ENCODE peak calls at places on chromosomes 11 and 22, in four cellular contexts. N, I, F and J are unnamed samples.

GRCh38 chr22:35219012-35219411 is 38.3 kb upstream of the HMGXB4 start:
- DNase-seq in I (no peak), N (no peak), F (peak; percentile 66), J (no peak)

GRCh38 chr11:43908683-43909082 is 28.1 kb downstream of the ALKBH3 start:
- DNase-seq in I (no peak), N (no peak), F (no peak), J (no peak)

GRCh38 chr22:22591348-22592299 is 32.6 kb upstream of the PRAME start:
- DNase-seq in N (no peak), I (no peak), F (no peak), J (no peak)

GRCh38 chr11:72648737-72649136 is 25.5 kb downstream of the PDE2A start:
- DNase-seq in F (no peak), N (no peak), I (no peak), J (no peak)

GRCh38 chr22:24155597-24156145 is 25.6 kb upstream of the SUSD2 start:
- DNase-seq in I (peak; percentile 73), N (peak; percentile 84), F (peak; percentile 77), J (no peak)

GRCh38 chr22:39244073-39244495 is 698 bp downstream of the PDGFB start:
- DNase-seq in N (no peak), F (peak; percentile 46), I (no peak), J (peak; percentile 53)

GRCh38 chr11:72716291-72716690 is 35.9 kb downstream of the ARAP1 start:
- DNase-seq in F (peak; percentile 24), I (no peak), N (no peak), J (no peak)

GRCh38 chr11:93123351-93123898 is 74.4 kb downstream of the SLC36A4 start:
- DNase-seq in I (no peak), N (peak; percentile 86), F (no peak), J (no peak)

GRCh38 chr11:46633291-46634217 is 16.2 kb downstream of the ATG13 start:
- DNase-seq in N (no peak), I (no peak), F (no peak), J (no peak)

GRCh38 chr11:125256471-125257010 is 92.0 kb downstream of the PKNOX2 start:
- DNase-seq in F (peak; percentile 27), I (no peak), N (no peak), J (no peak)

GRCh38 chr22:24240381-24240780 is 4.5 kb downstream of the GGT5 start:
- DNase-seq in I (no peak), N (no peak), F (no peak), J (no peak)

GRCh38 chr22:43346521-43346929 is 3.4 kb upstream of the SCUBE1 start:
- DNase-seq in N (peak; percentile 66), I (peak; percentile 62), F (peak; percentile 45), J (peak; percentile 58)

GRCh38 chr22:45201678-45202332 is 38.1 kb downstream of the NUP50 start:
- DNase-seq in I (peak; percentile 97), N (no peak), F (peak; percentile 98), J (peak; percentile 51)

GRCh38 chr22:45834795-45835194 is 142.2 kb downstream of the WNT7B start:
- DNase-seq in N (no peak), F (no peak), I (no peak), J (no peak)

GRCh38 chr22:17972385-17973181 is 51.8 kb downstream of the MICAL3 start:
- DNase-seq in N (no peak), I (no peak), F (peak; percentile 60), J (peak; percentile 51)

GRCh38 chr22:41995211-41995610 is 3.4 kb upstream of the WBP2NL start:
- DNase-seq in I (no peak), F (no peak), N (no peak), J (no peak)

GRCh38 chr22:31921106-31921505 is 23.2 kb upstream of the YWHAH start:
- DNase-seq in N (no peak), F (no peak), I (no peak), J (no peak)

GRCh38 chr22:46050916-46051614 is 74.1 kb upstream of the WNT7B start:
- DNase-seq in N (peak; percentile 21), F (no peak), I (no peak), J (peak; percentile 13)

GRCh38 chr11:3964935-3965511 is 109.6 kb downstream of the STIM1 start:
- DNase-seq in F (no peak), I (no peak), N (no peak), J (no peak)

GRCh38 chr22:20014526-20015186 is 2.0 kb downstream of the ARVCF start:
- DNase-seq in I (no peak), F (no peak), N (no peak), J (no peak)

GRCh38 chr11:95089620-95090542 is at the start of gene ENDOD1:
- DNase-seq in I (peak; percentile 61), F (peak; percentile 82), N (peak; percentile 85), J (peak; percentile 93)

GRCh38 chr11:61058583-61059259 is 43.6 kb upstream of the CD5 start:
- DNase-seq in N (no peak), I (no peak), F (no peak), J (no peak)

GRCh38 chr11:22666700-22667439 is 459 bp downstream of the GAS2 start:
- DNase-seq in F (peak; percentile 24), N (peak; percentile 67), I (no peak), J (peak; percentile 63)

GRCh38 chr22:31814942-31815341 is 61.1 kb downstream of the DEPDC5 start:
- DNase-seq in N (no peak), I (no peak), F (no peak), J (no peak)

GRCh38 chr11:28107726-28108618 is at the start of the genes KIF18A and METTL15:
- DNase-seq in N (peak; percentile 100), I (peak; percentile 99), F (peak; percentile 99), J (peak; percentile 100)

GRCh38 chr11:111674941-111675340 is 72.7 kb downstream of the SIK2 start:
- DNase-seq in N (no peak), I (no peak), F (no peak), J (no peak)

GRCh38 chr22:39253427-39254070 is 8.8 kb upstream of the PDGFB start:
- DNase-seq in F (peak; percentile 85), I (peak; percentile 88), N (peak; percentile 89), J (no peak)